ENCODE peak calls at places on chromosomes 3 and 15, in five cellular contexts. One of them, this sample, is unnamed.

GRCh38 chr3:25915673-25916072 is 125.8 kb downstream of the OXSM start:
- DNase-seq in LHCN-M2: no peak
- DNase-seq in hepatocyte: no peak
- DNase-seq in stimulated activated CD8-positive, alpha-beta memory T cell treated with anti-CD3 and anti-CD28 coated beads, Interleukin-15, amount 100 ng/mL, for 24 hours: no peak
- DNase-seq in HT1080: no peak
- DNase-seq in this sample: no peak

GRCh38 chr3:37183976-37184375 is 9.6 kb upstream of the LRRFIP2 start:
- DNase-seq in LHCN-M2: peak
- DNase-seq in hepatocyte: no peak
- DNase-seq in stimulated activated CD8-positive, alpha-beta memory T cell treated with anti-CD3 and anti-CD28 coated beads, Interleukin-15, amount 100 ng/mL, for 24 hours: no peak
- DNase-seq in HT1080: no peak
- DNase-seq in this sample: peak

GRCh38 chr15:100760357-100760903 is 119.2 kb upstream of the ALDH1A3 start:
- DNase-seq in LHCN-M2: no peak
- DNase-seq in hepatocyte: no peak
- DNase-seq in stimulated activated CD8-positive, alpha-beta memory T cell treated with anti-CD3 and anti-CD28 coated beads, Interleukin-15, amount 100 ng/mL, for 24 hours: no peak
- DNase-seq in HT1080: no peak
- DNase-seq in this sample: no peak

GRCh38 chr15:101170568-101171350 is 81.1 kb downstream of the CHSY1 start:
- DNase-seq in LHCN-M2: peak
- DNase-seq in hepatocyte: no peak
- DNase-seq in stimulated activated CD8-positive, alpha-beta memory T cell treated with anti-CD3 and anti-CD28 coated beads, Interleukin-15, amount 100 ng/mL, for 24 hours: no peak
- DNase-seq in HT1080: peak
- DNase-seq in this sample: peak

GRCh38 chr3:98612996-98613517 is 19.6 kb upstream of the CPOX start:
- DNase-seq in LHCN-M2: no peak
- DNase-seq in hepatocyte: no peak
- DNase-seq in stimulated activated CD8-positive, alpha-beta memory T cell treated with anti-CD3 and anti-CD28 coated beads, Interleukin-15, amount 100 ng/mL, for 24 hours: no peak
- DNase-seq in HT1080: peak
- DNase-seq in this sample: peak

GRCh38 chr3:100482181-100482580 is 10.2 kb upstream of the TMEM45A start:
- DNase-seq in LHCN-M2: no peak
- DNase-seq in hepatocyte: peak
- DNase-seq in stimulated activated CD8-positive, alpha-beta memory T cell treated with anti-CD3 and anti-CD28 coated beads, Interleukin-15, amount 100 ng/mL, for 24 hours: no peak
- DNase-seq in HT1080: no peak
- DNase-seq in this sample: no peak

GRCh38 chr3:109113361-109113760 is 4.6 kb downstream of the MORC1 start:
- DNase-seq in LHCN-M2: no peak
- DNase-seq in hepatocyte: no peak
- DNase-seq in stimulated activated CD8-positive, alpha-beta memory T cell treated with anti-CD3 and anti-CD28 coated beads, Interleukin-15, amount 100 ng/mL, for 24 hours: no peak
- DNase-seq in HT1080: no peak
- DNase-seq in this sample: no peak

GRCh38 chr15:67972377-67972776 is 81.7 kb upstream of the PIAS1 start:
- DNase-seq in LHCN-M2: no peak
- DNase-seq in hepatocyte: no peak
- DNase-seq in stimulated activated CD8-positive, alpha-beta memory T cell treated with anti-CD3 and anti-CD28 coated beads, Interleukin-15, amount 100 ng/mL, for 24 hours: no peak
- DNase-seq in HT1080: no peak
- DNase-seq in this sample: no peak

GRCh38 chr3:27589795-27590194 is 105.6 kb upstream of the SLC4A7 start:
- DNase-seq in LHCN-M2: peak
- DNase-seq in hepatocyte: no peak
- DNase-seq in stimulated activated CD8-positive, alpha-beta memory T cell treated with anti-CD3 and anti-CD28 coated beads, Interleukin-15, amount 100 ng/mL, for 24 hours: no peak
- DNase-seq in HT1080: peak
- DNase-seq in this sample: no peak